ENCODE peak calls at places on chromosomes 7 and 10, in five cellular contexts. P, A, D, Y and I are unnamed samples.

GRCh38 chr10:63763744-63764143 is 242.5 kb downstream of the REEP3 start:
- DNase-seq in P (no peak), A (no peak), D (no peak), Y (no peak), I (no peak)

GRCh38 chr10:760622-761021 is 71.2 kb upstream of the DIP2C start:
- DNase-seq in P (no peak), A (no peak), D (no peak), Y (no peak), I (no peak)

GRCh38 chr7:99090811-99091582 is 52.9 kb downstream of the SMURF1 start:
- DNase-seq in P (no peak), A (no peak), D (no peak), Y (no peak), I (peak; percentile 30)

GRCh38 chr7:80379034-80379433 is 132.8 kb downstream of the GNAT3 start:
- DNase-seq in P (no peak), A (no peak), D (peak; percentile 78), Y (no peak), I (no peak)

GRCh38 chr10:22791655-22792054 is 77.3 kb upstream of the PIP4K2A start:
- DNase-seq in P (no peak), A (no peak), D (no peak), Y (no peak), I (no peak)

GRCh38 chr7:6237002-6237401 is 35.4 kb downstream of the CYTH3 start:
- DNase-seq in P (no peak), A (no peak), D (no peak), Y (no peak), I (no peak)

GRCh38 chr7:140604076-140604475 is 36.5 kb downstream of the DENND2A start:
- DNase-seq in P (no peak), A (no peak), D (no peak), Y (no peak), I (no peak)

GRCh38 chr10:43945908-43946307 is 297.2 kb upstream of the ZNF32 start:
- DNase-seq in P (no peak), A (no peak), D (no peak), Y (no peak), I (no peak)

GRCh38 chr10:22247636-22248035 is 29.8 kb upstream of the EBLN1 start:
- DNase-seq in P (no peak), A (no peak), D (no peak), Y (no peak), I (no peak)

GRCh38 chr10:29784175-29784773 is 149.5 kb upstream of the SVIL start:
- DNase-seq in P (no peak), A (peak; percentile 89), D (peak; percentile 99), Y (no peak), I (no peak)

GRCh38 chr10:93225938-93226337 is 152.2 kb downstream of the CYP26A1 start:
- DNase-seq in P (no peak), A (no peak), D (no peak), Y (no peak), I (no peak)

GRCh38 chr7:131890191-131890590 is 333.8 kb upstream of the PODXL start:
- DNase-seq in P (no peak), A (no peak), D (no peak), Y (peak; percentile 47), I (no peak)

GRCh38 chr7:85068796-85069195 is 118.1 kb downstream of the SEMA3D start:
- DNase-seq in P (no peak), A (no peak), D (peak; percentile 40), Y (peak; percentile 16), I (no peak)

GRCh38 chr10:69895759-69896158 is 94.1 kb downstream of the COL13A1 start:
- DNase-seq in P (no peak), A (no peak), D (no peak), Y (no peak), I (no peak)

GRCh38 chr7:54788664-54789063 is 29.7 kb upstream of the SEC61G start:
- DNase-seq in P (peak; percentile 13), A (peak; percentile 96), D (peak; percentile 78), Y (peak; percentile 69), I (peak; percentile 14)

GRCh38 chr7:73829921-73830617 is 727 bp upstream of the CLDN4 start:
- DNase-seq in P (no peak), A (no peak), D (no peak), Y (no peak), I (no peak)

DNA sequence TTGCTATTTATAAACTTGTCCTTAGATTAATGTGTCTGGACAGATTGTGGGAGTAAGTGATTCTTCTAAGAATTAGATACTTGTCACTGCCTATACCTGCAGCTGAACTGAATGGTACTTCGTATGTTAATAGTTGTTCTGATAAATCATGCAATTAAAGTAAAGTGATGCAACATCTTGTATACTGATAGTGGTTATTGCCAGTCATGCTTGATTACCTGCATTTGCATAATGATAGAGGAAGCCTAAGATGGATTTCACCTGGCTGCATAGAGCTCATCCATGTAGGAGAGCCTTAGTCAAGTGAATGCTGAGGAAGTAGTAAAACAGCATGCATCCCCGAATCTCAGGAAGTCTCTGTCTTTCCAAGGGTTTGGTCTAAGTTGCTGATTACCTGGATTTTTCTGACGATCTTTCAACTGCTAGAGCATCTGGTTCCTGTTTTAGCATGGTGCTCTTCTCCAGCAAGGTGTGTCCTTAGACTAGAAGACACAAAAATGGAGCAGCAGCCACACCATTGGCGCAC is 64.1 kb upstream of the CAPZA2 start:
- DNase-seq in P (no peak), A (no peak), D (no peak), Y (no peak), I (no peak)
- TF ChIP-seq MYC in P (no peak), A (no peak), D (no peak), Y (no peak), I (no peak)

GRCh38 chr7:135207739-135208416 is 3.4 kb downstream of the WDR91 start:
- DNase-seq in P (no peak), A (no peak), D (no peak), Y (no peak), I (no peak)

GRCh38 chr7:135209225-135209834 is 2.0 kb downstream of the WDR91 start:
- DNase-seq in P (no peak), A (no peak), D (no peak), Y (no peak), I (no peak)

GRCh38 chr7:135210818-135211178 is 528 bp downstream of the WDR91 start:
- DNase-seq in P (no peak), A (peak; percentile 36), D (peak; percentile 41), Y (no peak), I (no peak)

GRCh38 chr7:135206887-135207738 is 4.2 kb downstream of the WDR91 start:
- DNase-seq in P (peak; percentile 72), A (no peak), D (no peak), Y (peak; percentile 48), I (no peak)

GRCh38 chr7:135208417-135208793 is 2.9 kb downstream of the WDR91 start:
- DNase-seq in P (no peak), A (no peak), D (no peak), Y (no peak), I (no peak)
- TF ChIP-seq MYC in P (no peak), A (no peak), D (no peak), Y (no peak), I (no peak)

GRCh38 chr7:45690762-45691150 is 116.6 kb downstream of the ADCY1 start:
- DNase-seq in P (no peak), A (no peak), D (no peak), Y (no peak), I (no peak)
- TF ChIP-seq MYC in P (no peak), A (no peak), D (no peak), Y (no peak), I (no peak)

DNA sequence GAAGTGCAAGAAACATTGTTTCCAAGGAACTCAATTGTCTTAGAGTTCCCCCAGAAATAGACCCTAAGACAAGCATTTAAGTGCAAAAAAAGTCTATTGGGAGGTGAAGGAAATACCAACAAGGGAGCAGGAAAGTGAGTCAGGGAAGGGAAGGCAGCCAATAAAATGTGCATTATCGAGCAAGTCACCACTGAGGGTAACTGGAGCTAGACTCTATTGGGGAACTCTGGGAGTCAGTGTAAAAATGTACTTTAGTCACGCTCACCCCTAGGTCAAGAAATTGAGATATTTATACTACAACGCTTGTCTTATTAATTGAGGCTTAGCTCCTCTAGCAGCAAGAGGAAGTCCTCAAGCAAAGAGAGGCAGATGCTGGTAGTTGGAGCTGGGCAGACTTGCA is 137.7 kb downstream of the RTKN2 start:
- DNase-seq in P (no peak), A (no peak), D (peak; percentile 99), Y (no peak), I (no peak)
- TF ChIP-seq MYC in P (no peak), A (no peak), D (no peak), Y (no peak), I (no peak)

GRCh38 chr10:47383254-47384147 is 592 bp downstream of the ZNF488 start:
- DNase-seq in P (no peak), A (no peak), D (no peak), Y (no peak), I (no peak)
- TF ChIP-seq MYC in P (no peak), A (no peak), D (no peak), Y (peak; percentile 26), I (no peak)

DNA sequence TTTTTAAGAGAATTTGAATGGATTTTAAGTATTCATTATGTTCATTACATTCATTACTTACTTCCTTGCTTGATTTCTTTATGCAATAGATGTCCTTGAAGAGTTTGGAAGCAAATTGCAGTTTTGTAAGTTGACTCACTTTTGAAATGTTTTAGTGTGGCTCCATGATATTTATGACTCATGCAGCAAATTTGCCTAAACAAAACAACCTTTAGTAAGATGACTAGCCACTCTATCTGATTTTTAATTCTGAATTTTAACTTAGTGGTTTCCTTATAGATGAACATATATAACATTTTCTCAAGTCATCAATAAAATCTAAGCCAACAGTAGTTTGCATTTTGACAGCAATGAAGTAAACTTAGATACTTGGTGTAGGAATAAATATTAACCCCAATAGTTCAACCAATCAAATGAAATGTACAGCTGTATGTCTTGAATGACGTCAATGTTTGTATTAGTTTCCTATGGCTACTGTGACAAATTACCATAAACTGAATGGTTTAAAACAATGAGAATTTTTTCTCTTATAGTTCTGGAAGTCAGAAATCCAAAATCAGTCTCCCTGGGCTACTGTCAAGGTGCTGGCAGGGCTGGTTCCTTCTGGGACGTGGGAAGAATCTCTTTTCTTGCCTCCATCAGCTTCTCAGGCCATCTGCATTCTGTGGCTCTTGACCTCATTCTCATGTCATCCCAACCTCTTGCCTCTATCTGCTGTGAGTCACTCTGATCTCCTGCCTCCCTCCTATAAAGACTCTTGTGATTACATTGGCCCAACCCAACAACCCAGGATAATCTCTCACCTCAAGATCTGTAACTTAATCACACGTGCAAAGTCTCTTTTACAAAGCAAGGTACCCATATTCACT is 73.4 kb downstream of the AHR start:
- DNase-seq in P (no peak), A (peak; percentile 77), D (peak; percentile 90), Y (peak; percentile 60), I (no peak)
- TF ChIP-seq MYC in P (no peak), A (no peak), D (no peak), Y (no peak), I (no peak)

DNA sequence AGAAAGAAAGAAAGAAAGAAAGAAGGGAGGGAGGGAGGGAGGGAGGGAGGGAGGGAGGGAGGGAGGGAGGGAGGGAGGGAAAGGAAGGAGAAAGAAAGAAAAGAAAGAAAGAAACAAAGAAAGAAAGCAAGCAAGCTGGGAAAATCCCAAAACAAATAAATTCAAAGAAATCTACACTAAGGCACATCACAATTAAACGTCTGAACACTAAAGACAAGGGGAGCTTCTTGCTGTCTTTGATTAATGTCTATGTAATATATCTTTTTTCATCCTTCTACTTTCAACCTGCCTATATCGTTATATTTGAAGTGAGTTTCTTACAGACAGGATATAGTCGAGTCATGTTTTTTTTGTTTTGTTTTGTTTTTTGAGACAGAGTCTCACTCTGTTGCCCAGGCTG is 28.3 kb upstream of the EBF3 start:
- DNase-seq in P (no peak), A (no peak), D (no peak), Y (no peak), I (no peak)
- TF ChIP-seq MYC in P (no peak), A (no peak), D (no peak), Y (no peak), I (no peak)